ENCODE peak calls at places on chromosomes 2 and 18, in nine cellular contexts. H is cardiac muscle cell, S is left ventricle myocardium inferior, M is HCT116, A is OCI-LY7, F is bronchial epithelial cell, X is K562, T is AG09309, V is body of pancreas. J is an unnamed sample.

GRCh38 chr2:128503358-128504241 is 184.9 kb upstream of the HS6ST1 start:
- DNase-seq in A (no peak), T (no peak), X (no peak), H (no peak), F (no peak), S (no peak), M (no peak), V (no peak), J (no peak)

GRCh38 chr2:240567872-240568677 is at the start of gene RNPEPL1:
- DNase-seq in A (peak; percentile 71), V (peak; percentile 63), X (peak; percentile 58), H (peak; percentile 72), F (peak; percentile 30), T (no peak), S (peak; percentile 54), M (no peak), J (no peak)

GRCh38 chr2:63572001-63572400 is 16.3 kb downstream of the WDPCP start:
- DNase-seq in S (no peak), H (no peak), V (no peak), T (no peak), F (no peak), M (no peak), X (no peak), A (no peak), J (no peak)

GRCh38 chr2:127007652-127008051 is 99.3 kb downstream of the BIN1 start:
- DNase-seq in F (peak; percentile 96), V (no peak), M (no peak), T (peak; percentile 55), X (no peak), A (no peak), S (no peak), H (no peak), J (peak; percentile 69)

GRCh38 chr2:60152226-60152833 is 401.1 kb downstream of the BCL11A start:
- DNase-seq in S (no peak), H (no peak), T (no peak), A (peak; percentile 61), X (peak; percentile 30), M (peak; percentile 7), F (peak; percentile 38), V (no peak), J (peak; percentile 15)

GRCh38 chr2:8132371-8132831 is 549.5 kb upstream of the ID2 start:
- DNase-seq in H (no peak), T (no peak), S (no peak), F (no peak), X (no peak), V (no peak), M (no peak), A (no peak), J (no peak)

GRCh38 chr18:74084184-74084583 is 63.5 kb downstream of the FBXO15 start:
- DNase-seq in V (no peak), F (no peak), M (no peak), T (no peak), X (no peak), S (no peak), A (no peak), H (no peak), J (no peak)

GRCh38 chr18:74531043-74531442 is 3.3 kb upstream of the CNDP1 start:
- DNase-seq in T (no peak), F (no peak), S (no peak), A (no peak), V (no peak), M (no peak), X (no peak), H (no peak), J (no peak)

GRCh38 chr2:193505620-193506019 is 1310.9 kb upstream of the TMEFF2 start:
- DNase-seq in V (no peak), S (no peak), A (no peak), M (no peak), F (no peak), T (no peak), H (no peak), X (peak; percentile 22), J (no peak)

GRCh38 chr2:126707191-126707590 is 51.2 kb downstream of the GYPC start:
- DNase-seq in A (no peak), M (no peak), F (no peak), S (no peak), V (no peak), H (no peak), X (no peak), T (no peak), J (no peak)

GRCh38 chr2:38315707-38316333 is 61.3 kb downstream of the ATL2 start:
- DNase-seq in X (peak; percentile 34), F (peak; percentile 62), A (peak; percentile 63), S (no peak), V (no peak), M (peak; percentile 31), T (no peak), H (peak; percentile 50), J (peak; percentile 61)

GRCh38 chr2:23760746-23761145 is 166.2 kb downstream of the ATAD2B start:
- DNase-seq in T (no peak), M (peak; percentile 18), S (no peak), F (peak; percentile 51), A (peak; percentile 7), H (peak; percentile 23), X (no peak), V (no peak), J (peak; percentile 71)

GRCh38 chr18:34115409-34116081 is 109.2 kb downstream of the NOL4 start:
- DNase-seq in S (no peak), F (no peak), T (no peak), V (no peak), M (no peak), A (no peak), X (no peak), H (no peak), J (no peak)

GRCh38 chr2:110731064-110731463 is 1.3 kb upstream of the ACOXL start:
- DNase-seq in S (no peak), F (peak; percentile 20), A (peak; percentile 39), T (no peak), V (no peak), X (no peak), M (no peak), H (no peak), J (no peak)

GRCh38 chr2:238336151-238336550 is 15.8 kb downstream of the TRAF3IP1 start:
- DNase-seq in V (peak; percentile 39), X (no peak), M (no peak), F (no peak), A (no peak), S (peak; percentile 58), H (no peak), T (no peak), J (peak; percentile 68)

GRCh38 chr18:31760695-31761094 is at the start of gene SLC25A52:
- DNase-seq in M (no peak), S (no peak), V (no peak), X (peak; percentile 42), A (no peak), H (no peak), T (no peak), F (no peak), J (no peak)

GRCh38 chr2:62706721-62707516 is 1.4 kb downstream of the EHBP1 start:
- DNase-seq in T (no peak), A (no peak), F (no peak), M (no peak), V (no peak), H (no peak), S (no peak), X (no peak), J (no peak)

GRCh38 chr2:26504002-26504401 is 26.1 kb upstream of the OTOF start:
- DNase-seq in S (no peak), T (no peak), F (no peak), V (no peak), M (no peak), H (no peak), A (no peak), X (no peak), J (no peak)
- H3K4me3 ChIP-seq in S (peak overlapping the region; percentile 62), T (no peak overlapping the region), F (no peak overlapping the region), V (no peak overlapping the region), M (peak overlapping the region; percentile 60), H (peak overlapping the region; percentile 29), A (peak overlapping the region; percentile 53), X (peak overlapping the region; percentile 44), J (peak overlapping the region; percentile 57)

GRCh38 chr2:39730685-39731302 is 48.3 kb downstream of the THUMPD2 start:
- DNase-seq in A (peak; percentile 60), F (peak; percentile 52), V (no peak), S (no peak), T (no peak), H (peak; percentile 32), M (peak; percentile 10), X (peak; percentile 38), J (peak; percentile 47)
- TF ChIP-seq CTCF in A (peak; percentile 86), F (peak; percentile 65), V (peak; percentile 18), S (peak; percentile 66), T (peak; percentile 59), H (peak; percentile 70), M (peak; percentile 62), X (peak; percentile 76), J (peak; percentile 73)

GRCh38 chr2:124317628-124318027 is 292.5 kb downstream of the CNTNAP5 start:
- DNase-seq in M (no peak), T (no peak), S (no peak), F (no peak), A (no peak), V (no peak), H (no peak), X (no peak), J (no peak)

GRCh38 chr2:124316133-124316532 is 291.0 kb downstream of the CNTNAP5 start:
- DNase-seq in V (no peak), S (no peak), T (no peak), H (no peak), M (no peak), F (no peak), A (no peak), X (no peak), J (no peak)

GRCh38 chr2:124315221-124315880 is 290.3 kb downstream of the CNTNAP5 start:
- DNase-seq in A (no peak), S (no peak), F (no peak), H (no peak), X (no peak), T (no peak), M (no peak), V (no peak), J (no peak)

GRCh38 chr2:124318913-124319312 is 293.8 kb downstream of the CNTNAP5 start:
- DNase-seq in X (no peak), M (no peak), T (no peak), F (no peak), V (no peak), A (no peak), S (no peak), H (no peak), J (no peak)

GRCh38 chr2:124316875-124317605 is 292.0 kb downstream of the CNTNAP5 start:
- DNase-seq in H (no peak), S (no peak), A (no peak), T (no peak), M (no peak), X (no peak), F (no peak), V (no peak), J (peak; percentile 3)
- H3K4me3 ChIP-seq in H (no peak overlapping the region), S (no peak overlapping the region), A (no peak overlapping the region), T (no peak overlapping the region), M (no peak overlapping the region), X (no peak overlapping the region), F (no peak overlapping the region), V (no peak overlapping the region), J (no peak overlapping the region)

GRCh38 chr2:160022162-160022561 is 40.3 kb downstream of the PLA2R1 start:
- DNase-seq in F (no peak), M (no peak), A (peak; percentile 19), V (no peak), X (peak; percentile 29), T (no peak), H (no peak), S (no peak), J (no peak)
- TF ChIP-seq CTCF in F (no peak), M (peak; percentile 44), A (peak; percentile 81), V (peak; percentile 16), X (peak; percentile 54), T (no peak), H (peak; percentile 10), S (peak; percentile 19), J (peak; percentile 31)

GRCh38 chr2:199366406-199366805 is 91.3 kb downstream of the SATB2 start:
- DNase-seq in X (no peak), M (no peak), A (no peak), S (no peak), V (no peak), T (no peak), H (no peak), F (peak; percentile 67), J (peak; percentile 13)
- H3K4me3 ChIP-seq in X (no peak overlapping the region), M (no peak overlapping the region), A (no peak overlapping the region), S (no peak overlapping the region), V (no peak overlapping the region), T (no peak overlapping the region), H (no peak overlapping the region), F (no peak overlapping the region), J (no peak overlapping the region)